ENCODE peak calls at places on chromosomes 2 and 18, in seven cellular contexts. D, M, I, R, X, B and Q are unnamed samples.

GRCh38 chr18:74139414-74139813 is 8.2 kb downstream of the FBXO15 start:
- DNase-seq in D (no peak), X (no peak), I (no peak), B (no peak), R (no peak), M (no peak), Q (no peak)

GRCh38 chr2:71071681-71072398 is 3.4 kb downstream of the NAGK start:
- DNase-seq in D (no peak), B (peak), R (no peak), X (no peak), I (no peak), M (no peak), Q (no peak)

GRCh38 chr2:63763336-63764056 is 78.2 kb upstream of the UGP2 start:
- DNase-seq in M (peak), R (no peak), X (no peak), B (no peak), D (no peak), I (no peak), Q (peak)

GRCh38 chr2:33372940-33373553 is 103.4 kb upstream of the RASGRP3 start:
- DNase-seq in B (no peak), M (no peak), D (no peak), R (peak), X (no peak), I (no peak), Q (no peak)

GRCh38 chr2:64731746-64732145 is 78.0 kb upstream of the SERTAD2 start:
- DNase-seq in M (no peak), B (no peak), D (no peak), X (no peak), I (no peak), R (no peak), Q (no peak)

GRCh38 chr18:70321616-70322015 is 32.8 kb downstream of the SOCS6 start:
- DNase-seq in B (no peak), I (no peak), M (no peak), X (no peak), R (no peak), D (no peak), Q (no peak)

GRCh38 chr2:149561309-149561926 is 26.2 kb downstream of the MMADHC start:
- DNase-seq in X (no peak), I (no peak), B (no peak), R (peak), D (peak), M (peak), Q (no peak)

GRCh38 chr18:74493689-74494088 is 2.5 kb upstream of the CNDP2 start:
- DNase-seq in R (peak), D (no peak), M (peak), X (no peak), B (no peak), I (no peak), Q (no peak)

GRCh38 chr2:182650704-182651103 is 65.4 kb upstream of the DNAJC10 start:
- DNase-seq in D (no peak), R (peak), B (no peak), M (peak), I (no peak), X (no peak), Q (peak)

GRCh38 chr18:9474103-9474982 is 970 bp upstream of the RALBP1 start:
- DNase-seq in M (no peak), I (peak), X (no peak), D (no peak), B (peak), R (peak), Q (peak)

GRCh38 chr2:234960091-234961088 is 8.6 kb downstream of the SH3BP4 start:
- DNase-seq in X (no peak), R (no peak), I (no peak), D (no peak), M (no peak), B (no peak), Q (peak)

GRCh38 chr18:77063256-77063655 is 69.3 kb downstream of the MBP start:
- DNase-seq in M (peak), R (no peak), D (no peak), X (peak), B (peak), I (no peak), Q (no peak)

DNA sequence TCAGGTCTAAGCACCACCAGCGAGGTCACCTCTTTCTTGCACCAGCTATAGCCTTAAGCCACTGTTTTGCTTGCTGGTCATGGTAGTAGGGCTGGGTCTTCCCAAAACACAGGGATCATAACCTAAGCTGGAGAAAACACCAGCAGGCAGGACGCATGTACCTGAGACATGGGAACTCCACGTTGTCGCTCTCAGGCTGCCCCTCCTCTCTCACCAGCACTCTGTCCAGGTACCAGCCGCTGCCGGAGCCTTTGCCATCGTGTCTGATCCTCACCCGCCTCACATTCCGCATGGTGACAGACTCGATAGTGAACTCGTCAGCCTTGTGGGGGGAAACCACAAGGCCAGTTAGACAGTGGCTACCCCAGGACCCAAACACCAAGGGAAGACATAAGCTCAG is 79.5 kb downstream of the LOXHD1 start:
- DNase-seq in B (no peak), M (no peak), R (no peak), I (no peak), D (no peak), X (no peak), Q (no peak)
- TF ChIP-seq CTCF in B (no peak), M (no peak), R (no peak), I (no peak), D (no peak), X (no peak), Q (no peak)

GRCh38 chr2:6967301-6967700 is 50.1 kb downstream of the RNF144A start:
- DNase-seq in X (no peak), D (no peak), R (no peak), B (no peak), M (no peak), I (no peak), Q (no peak)

GRCh38 chr2:6966541-6966940 is 49.3 kb downstream of the RNF144A start:
- DNase-seq in D (no peak), R (no peak), I (no peak), B (no peak), X (no peak), M (no peak), Q (no peak)

GRCh38 chr2:6970976-6971480 is 53.8 kb downstream of the RNF144A start:
- DNase-seq in D (no peak), I (no peak), R (no peak), B (no peak), X (no peak), M (no peak), Q (no peak)

GRCh38 chr2:6970551-6970950 is 53.3 kb downstream of the RNF144A start:
- DNase-seq in I (no peak), R (no peak), M (no peak), X (no peak), D (no peak), B (no peak), Q (no peak)

GRCh38 chr2:6968319-6969100 is 51.3 kb downstream of the RNF144A start:
- DNase-seq in I (no peak), B (no peak), D (no peak), M (peak), R (no peak), X (no peak), Q (no peak)
- TF ChIP-seq CTCF in I (peak), B (no peak), D (no peak), M (peak), R (no peak), X (no peak), Q (no peak)

GRCh38 chr2:29420999-29421856 is 306.0 kb downstream of the CLIP4 start:
- DNase-seq in D (no peak), B (no peak), M (no peak), I (no peak), R (peak), X (no peak), Q (no peak)

GRCh38 chr2:29426354-29426753 is 311.1 kb downstream of the CLIP4 start:
- DNase-seq in I (no peak), X (no peak), D (no peak), M (no peak), B (no peak), R (no peak), Q (no peak)

GRCh38 chr2:29425866-29426265 is 310.7 kb downstream of the CLIP4 start:
- DNase-seq in B (no peak), I (peak), D (no peak), X (no peak), R (no peak), M (no peak), Q (no peak)

GRCh38 chr2:29420484-29420883 is 305.3 kb downstream of the CLIP4 start:
- DNase-seq in I (no peak), B (no peak), R (no peak), M (no peak), X (no peak), D (no peak), Q (no peak)

GRCh38 chr2:29423267-29423666 is 308.1 kb downstream of the CLIP4 start:
- DNase-seq in D (no peak), R (peak), X (no peak), B (no peak), I (no peak), M (no peak), Q (no peak)
- TF ChIP-seq CTCF in D (no peak), R (no peak), X (no peak), B (no peak), I (no peak), M (no peak), Q (no peak)

GRCh38 chr2:46012618-46013240 is 284.5 kb upstream of the EPAS1 start:
- DNase-seq in X (no peak), D (no peak), M (no peak), I (no peak), R (no peak), B (no peak), Q (no peak)

GRCh38 chr2:46015671-46016070 is 281.5 kb upstream of the EPAS1 start:
- DNase-seq in I (no peak), R (no peak), M (no peak), X (no peak), B (no peak), D (no peak), Q (no peak)

GRCh38 chr2:46010925-46011490 is 286.2 kb upstream of the EPAS1 start:
- DNase-seq in B (no peak), I (peak), M (peak), R (peak), X (no peak), D (no peak), Q (no peak)

GRCh38 chr2:46014911-46015654 is 282.1 kb upstream of the EPAS1 start:
- DNase-seq in D (no peak), X (no peak), M (no peak), I (peak), R (no peak), B (no peak), Q (no peak)

DNA sequence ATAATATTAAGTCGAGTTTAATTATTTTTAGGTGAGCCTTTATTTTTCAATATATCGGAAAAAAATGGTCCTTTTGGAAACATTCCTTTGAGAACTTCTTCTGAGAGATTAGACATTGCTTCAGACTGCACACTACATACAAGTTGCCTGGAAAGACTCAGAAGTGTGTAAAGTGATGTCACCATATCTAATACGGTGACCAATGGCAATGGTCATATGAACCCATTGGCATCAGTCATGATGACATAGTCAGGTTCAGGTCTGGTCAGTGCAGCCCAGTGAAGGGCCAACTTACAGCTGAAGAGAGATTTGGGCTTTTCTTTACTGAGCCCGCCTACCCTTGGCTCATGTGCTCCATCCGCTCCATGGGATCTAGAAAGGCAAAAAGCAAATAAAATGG is 283.5 kb upstream of the EPAS1 start:
- DNase-seq in I (no peak), M (no peak), R (no peak), D (no peak), B (no peak), X (no peak), Q (no peak)
- TF ChIP-seq CTCF in I (no peak), M (no peak), R (no peak), D (no peak), B (no peak), X (no peak), Q (no peak)

DNA sequence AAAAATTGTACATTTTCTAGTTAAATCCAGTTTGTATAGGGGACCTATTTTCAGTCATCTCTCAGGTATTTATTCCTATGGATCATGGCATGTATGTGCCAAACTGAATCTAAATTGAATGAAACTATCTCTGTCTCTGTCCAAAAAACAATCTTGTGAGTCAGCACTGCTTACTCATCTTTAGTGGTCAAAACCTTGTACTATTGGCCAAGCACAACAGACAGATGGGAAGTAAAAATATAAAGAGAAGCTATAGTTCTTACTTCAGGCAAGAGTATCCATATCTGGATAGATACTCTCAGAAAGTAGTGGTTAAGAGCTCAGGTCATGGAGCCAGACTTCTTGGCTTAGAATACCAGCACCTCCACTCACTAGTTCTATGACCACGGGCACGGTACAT is 76.0 kb upstream of the KLHL14 start:
- DNase-seq in B (no peak), I (no peak), D (no peak), M (peak), R (no peak), X (no peak), Q (no peak)
- TF ChIP-seq CTCF in B (no peak), I (no peak), D (no peak), M (no peak), R (no peak), X (no peak), Q (no peak)

DNA sequence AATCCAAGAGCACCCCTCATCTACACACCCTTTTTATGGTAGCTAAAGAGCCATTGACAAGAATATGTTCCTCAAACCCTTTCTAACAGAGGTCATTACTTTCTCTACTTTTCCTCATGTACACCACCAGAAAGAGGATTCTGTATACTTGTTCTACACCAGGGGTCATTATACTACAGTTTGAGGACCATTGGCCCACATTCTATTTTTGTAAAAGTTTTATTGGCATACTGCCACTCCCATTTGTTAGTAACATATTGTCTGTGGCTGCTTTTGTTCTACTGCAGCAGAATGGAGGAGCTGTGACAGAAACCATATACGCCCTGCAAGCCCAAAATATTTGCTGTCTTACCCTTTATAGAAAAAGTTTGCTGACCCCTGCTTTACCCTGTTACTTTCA is 14.3 kb downstream of the HTR2B start:
- DNase-seq in B (no peak), X (no peak), R (peak), M (peak), D (no peak), I (no peak), Q (no peak)
- TF ChIP-seq CTCF in B (no peak), X (no peak), R (peak), M (peak), D (no peak), I (peak), Q (peak)

GRCh38 chr18:46833899-46834298 is 77.0 kb upstream of the ST8SIA5 start:
- DNase-seq in X (no peak), M (no peak), I (no peak), R (no peak), B (no peak), D (no peak), Q (no peak)

GRCh38 chr18:46832856-46833255 is 76.0 kb upstream of the ST8SIA5 start:
- DNase-seq in I (no peak), B (no peak), D (no peak), X (no peak), M (no peak), R (peak), Q (no peak)

GRCh38 chr18:46830633-46831032 is 73.8 kb upstream of the ST8SIA5 start:
- DNase-seq in X (no peak), B (no peak), M (no peak), R (no peak), I (no peak), D (no peak), Q (no peak)

GRCh38 chr18:46831434-46831833 is 74.6 kb upstream of the ST8SIA5 start:
- DNase-seq in X (no peak), R (no peak), M (no peak), B (no peak), D (no peak), I (no peak), Q (no peak)

GRCh38 chr18:46829947-46830346 is 73.1 kb upstream of the ST8SIA5 start:
- DNase-seq in X (no peak), I (no peak), R (no peak), D (no peak), M (no peak), B (no peak), Q (no peak)
- TF ChIP-seq CTCF in X (no peak), I (no peak), R (no peak), D (no peak), M (no peak), B (no peak), Q (no peak)

GRCh38 chr2:222611684-222612083 is 44.2 kb downstream of the FARSB start:
- DNase-seq in B (peak), I (no peak), R (no peak), D (no peak), M (no peak), X (peak), Q (no peak)

GRCh38 chr2:222608081-222608480 is 47.8 kb downstream of the FARSB start:
- DNase-seq in B (no peak), M (no peak), D (no peak), X (no peak), I (no peak), R (no peak), Q (no peak)

GRCh38 chr2:222613715-222614331 is 42.1 kb downstream of the FARSB start:
- DNase-seq in I (no peak), M (peak), D (no peak), R (peak), X (no peak), B (no peak), Q (no peak)

GRCh38 chr2:222609391-222609790 is 46.5 kb downstream of the FARSB start:
- DNase-seq in R (no peak), M (no peak), B (no peak), X (no peak), D (no peak), I (no peak), Q (no peak)

DNA sequence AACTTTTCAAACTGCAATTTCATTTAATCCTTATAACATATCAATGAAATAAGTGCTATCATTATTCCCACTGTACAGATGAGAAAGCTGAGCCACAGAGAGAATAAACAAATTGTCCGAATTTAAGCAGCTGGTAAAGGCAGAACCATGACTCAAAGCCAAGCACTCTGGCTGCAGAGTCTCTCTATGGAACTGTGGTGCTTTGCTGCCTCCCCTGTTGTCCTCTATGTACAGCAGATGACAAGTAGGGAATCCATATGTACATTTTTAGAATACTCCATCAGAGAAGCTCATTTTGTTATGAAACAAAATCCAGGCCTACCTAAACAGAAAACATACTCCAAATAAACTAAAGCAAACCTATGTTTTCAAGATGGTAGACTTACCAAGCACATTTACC is 45.1 kb downstream of the FARSB start:
- DNase-seq in B (no peak), R (no peak), D (no peak), M (no peak), I (no peak), X (no peak), Q (no peak)
- TF ChIP-seq CTCF in B (no peak), R (peak), D (no peak), M (peak), I (no peak), X (no peak), Q (no peak)

DNA sequence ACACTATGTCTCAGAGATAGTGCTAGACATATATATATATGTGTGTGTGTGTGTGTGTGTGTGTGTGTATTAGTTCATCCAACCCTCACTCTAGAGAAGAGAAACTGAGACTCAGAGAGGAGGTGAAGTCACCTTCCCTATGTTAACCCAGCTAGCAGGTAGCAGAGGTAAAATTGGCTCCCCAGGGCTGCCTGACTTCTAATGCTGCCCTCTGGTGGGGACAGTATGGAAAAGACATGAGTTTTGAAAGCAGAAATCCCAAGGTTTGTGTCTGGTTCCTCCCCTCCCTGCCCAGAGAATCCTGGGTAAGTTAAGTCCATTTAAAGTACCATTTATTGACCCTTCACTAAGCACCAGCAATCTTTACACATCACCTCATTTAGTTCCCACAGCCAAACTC is 137.7 kb downstream of the THNSL2 start:
- DNase-seq in M (no peak), X (no peak), D (no peak), I (peak), R (peak), B (no peak), Q (no peak)
- TF ChIP-seq CTCF in M (peak), X (peak), D (peak), I (peak), R (peak), B (no peak), Q (peak)

GRCh38 chr2:62412347-62412742 is 93.7 kb downstream of the TMEM17 start:
- DNase-seq in R (peak), M (no peak), B (no peak), I (no peak), D (no peak), X (no peak), Q (no peak)
- TF ChIP-seq CTCF in R (peak), M (no peak), B (no peak), I (no peak), D (peak), X (no peak), Q (no peak)